ENCODE peak calls at places on chromosomes 13 and 19, in seven cellular contexts. O, H, J, I, X, S and K are unnamed samples.

GRCh38 chr19:51020988-51021651 is 1.6 kb upstream of the KLK10 start:
- DNase-seq in I (peak), H (peak), S (no peak), X (no peak), J (no peak), O (no peak), K (no peak)

GRCh38 chr19:7779631-7780486 is 16.8 kb downstream of the CLEC4M start:
- DNase-seq in O (no peak), S (no peak), H (peak), X (no peak), I (no peak), J (no peak), K (no peak)

GRCh38 chr13:93151277-93151676 is 75.3 kb upstream of the GPC6 start:
- DNase-seq in S (no peak), J (peak), I (peak), O (no peak), H (peak), X (no peak), K (no peak)

GRCh38 chr19:28511655-28512054 is 701.3 kb downstream of the UQCRFS1 start:
- DNase-seq in H (no peak), X (no peak), O (no peak), J (no peak), S (no peak), I (no peak), K (no peak)

GRCh38 chr13:75635621-75636338 is at the start of gene LMO7:
- DNase-seq in X (peak), I (no peak), O (no peak), H (peak), S (peak), J (no peak), K (peak)

GRCh38 chr19:49570997-49571676 is 9.2 kb downstream of the NOSIP start:
- DNase-seq in J (no peak), X (no peak), I (no peak), H (no peak), O (no peak), S (no peak), K (no peak)

GRCh38 chr19:11138659-11139526 is 16.7 kb downstream of the SPC24 start:
- DNase-seq in I (no peak), H (peak), J (peak), S (no peak), X (peak), O (peak), K (peak)

GRCh38 chr19:3111586-3112247 is 17.6 kb downstream of the GNA11 start:
- DNase-seq in X (no peak), O (no peak), S (no peak), I (no peak), J (no peak), H (no peak), K (no peak)

GRCh38 chr19:50344661-50345318 is 15.6 kb upstream of the KCNC3 start:
- DNase-seq in I (no peak), O (no peak), S (no peak), H (no peak), J (no peak), X (no peak), K (no peak)

GRCh38 chr19:41860419-41861097 is 503 bp downstream of the RPS19 start:
- DNase-seq in S (no peak), H (no peak), X (no peak), J (no peak), I (no peak), O (no peak), K (no peak)

GRCh38 chr19:57334191-57334590 is 13.9 kb downstream of the ZNF543 start:
- DNase-seq in I (no peak), S (no peak), J (no peak), X (no peak), H (no peak), O (no peak), K (no peak)

GRCh38 chr13:45092668-45093067 is 27.6 kb upstream of the GTF2F2 start:
- DNase-seq in S (no peak), H (peak), I (no peak), J (no peak), X (no peak), O (no peak), K (no peak)

GRCh38 chr19:14177496-14178074 is 28.4 kb downstream of the ADGRL1 start:
- DNase-seq in X (no peak), I (no peak), H (no peak), O (no peak), J (no peak), S (no peak), K (no peak)

GRCh38 chr19:1313695-1314613 is 28.3 kb downstream of the EFNA2 start:
- DNase-seq in S (no peak), I (no peak), H (no peak), J (no peak), O (no peak), X (no peak), K (no peak)

GRCh38 chr19:46972301-46972700 is 47.3 kb upstream of the NPAS1 start:
- DNase-seq in O (no peak), X (no peak), H (no peak), I (no peak), S (no peak), J (no peak), K (no peak)

GRCh38 chr19:50465986-50466771 is 10.1 kb upstream of the EMC10 start:
- DNase-seq in I (no peak), O (no peak), S (no peak), H (no peak), X (no peak), J (no peak), K (no peak)

GRCh38 chr19:50333737-50334617 is 4.8 kb upstream of the KCNC3 start:
- DNase-seq in I (peak), O (peak), S (peak), H (no peak), X (peak), J (no peak), K (peak)

GRCh38 chr19:3250675-3251074 is 26.2 kb downstream of the CELF5 start:
- DNase-seq in X (no peak), I (no peak), H (peak), J (no peak), O (no peak), S (no peak), K (no peak)

GRCh38 chr19:2250765-2251576 is 1.8 kb downstream of the AMH start:
- DNase-seq in O (no peak), H (no peak), I (no peak), S (no peak), J (no peak), X (no peak), K (no peak)

GRCh38 chr13:26050568-26051230 is 1.1 kb downstream of the SHISA2 start:
- DNase-seq in O (peak), H (no peak), S (no peak), X (no peak), J (no peak), I (no peak), K (no peak)

GRCh38 chr13:84609716-84610115 is 727.4 kb upstream of the SLITRK1 start:
- DNase-seq in X (no peak), H (peak), J (no peak), I (peak), O (no peak), S (no peak), K (no peak)

GRCh38 chr13:66805657-66806056 is 424.5 kb downstream of the PCDH9 start:
- DNase-seq in X (peak), H (peak), O (no peak), I (no peak), S (no peak), J (no peak), K (no peak)